ENCODE peak calls at places on chromosomes 16 and 17, in ten cellular contexts. One of them, this sample, is unnamed.
A peak's percentile ranks its signal among the peaks of the same experiment; 100 is the strongest.

GRCh38 chr16:24322106-24322505 is 66.0 kb downstream of the CACNG3 start:
- DNase-seq in SK-N-SH: no peak
- DNase-seq in heart right ventricle: no peak
- DNase-seq in uterus: no peak
- DNase-seq in neural progenitor cell: no peak
- DNase-seq in A673: no peak
- DNase-seq in esophagus squamous epithelium: no peak
- DNase-seq in AG04450: no peak
- DNase-seq in effector memory CD4-positive, alpha-beta T cell: no peak
- DNase-seq in neuronal stem cell: no peak
- DNase-seq in this sample: no peak

GRCh38 chr17:1239210-1239609 is 31.0 kb upstream of the BHLHA9 start:
- DNase-seq in SK-N-SH: no peak
- DNase-seq in heart right ventricle: no peak
- DNase-seq in uterus: no peak
- DNase-seq in neural progenitor cell: no peak
- DNase-seq in A673: no peak
- DNase-seq in esophagus squamous epithelium: no peak
- DNase-seq in AG04450: no peak
- DNase-seq in effector memory CD4-positive, alpha-beta T cell: no peak
- DNase-seq in neuronal stem cell: no peak
- DNase-seq in this sample: no peak

GRCh38 chr16:5460701-5461100 is 363.1 kb upstream of the EEF2KMT start:
- DNase-seq in SK-N-SH: peak; percentile 14
- DNase-seq in heart right ventricle: no peak
- DNase-seq in uterus: no peak
- DNase-seq in neural progenitor cell: no peak
- DNase-seq in A673: no peak
- DNase-seq in esophagus squamous epithelium: no peak
- DNase-seq in AG04450: no peak
- DNase-seq in effector memory CD4-positive, alpha-beta T cell: no peak
- DNase-seq in neuronal stem cell: no peak
- DNase-seq in this sample: peak; percentile 52

GRCh38 chr17:850828-851759 is 68.9 kb downstream of the MRM3 start:
- DNase-seq in SK-N-SH: peak; percentile 46
- DNase-seq in heart right ventricle: peak; percentile 43
- DNase-seq in uterus: peak; percentile 55
- DNase-seq in neural progenitor cell: peak; percentile 54
- DNase-seq in A673: no peak
- DNase-seq in esophagus squamous epithelium: no peak
- DNase-seq in AG04450: no peak
- DNase-seq in effector memory CD4-positive, alpha-beta T cell: no peak
- DNase-seq in neuronal stem cell: no peak
- DNase-seq in this sample: no peak

GRCh38 chr17:47694018-47694817 is at the start of gene TBKBP1:
- DNase-seq in SK-N-SH: peak; percentile 99
- DNase-seq in heart right ventricle: peak; percentile 52
- DNase-seq in uterus: peak; percentile 65
- DNase-seq in neural progenitor cell: peak; percentile 94
- DNase-seq in A673: peak; percentile 69
- DNase-seq in esophagus squamous epithelium: no peak
- DNase-seq in AG04450: no peak
- DNase-seq in effector memory CD4-positive, alpha-beta T cell: peak; percentile 36
- DNase-seq in neuronal stem cell: peak; percentile 88
- DNase-seq in this sample: no peak

GRCh38 chr17:33142703-33143299 is 150.3 kb downstream of the ASIC2 start:
- DNase-seq in SK-N-SH: no peak
- DNase-seq in heart right ventricle: peak; percentile 10
- DNase-seq in uterus: no peak
- DNase-seq in neural progenitor cell: peak; percentile 75
- DNase-seq in A673: peak; percentile 31
- DNase-seq in esophagus squamous epithelium: no peak
- DNase-seq in AG04450: no peak
- DNase-seq in effector memory CD4-positive, alpha-beta T cell: no peak
- DNase-seq in neuronal stem cell: peak; percentile 67
- DNase-seq in this sample: no peak

GRCh38 chr16:22161999-22162657 is at the start of gene SDR42E2:
- DNase-seq in SK-N-SH: peak; percentile 83
- DNase-seq in heart right ventricle: no peak
- DNase-seq in uterus: no peak
- DNase-seq in neural progenitor cell: peak; percentile 73
- DNase-seq in A673: no peak
- DNase-seq in esophagus squamous epithelium: no peak
- DNase-seq in AG04450: no peak
- DNase-seq in effector memory CD4-positive, alpha-beta T cell: peak; percentile 4
- DNase-seq in neuronal stem cell: no peak
- DNase-seq in this sample: no peak

GRCh38 chr17:40350410-40351184 is 13.9 kb downstream of the GJD3 start:
- DNase-seq in SK-N-SH: peak; percentile 79
- DNase-seq in heart right ventricle: no peak
- DNase-seq in uterus: no peak
- DNase-seq in neural progenitor cell: peak; percentile 90
- DNase-seq in A673: peak; percentile 58
- DNase-seq in esophagus squamous epithelium: no peak
- DNase-seq in AG04450: no peak
- DNase-seq in effector memory CD4-positive, alpha-beta T cell: no peak
- DNase-seq in neuronal stem cell: peak; percentile 94
- DNase-seq in this sample: no peak

GRCh38 chr16:78844682-78845081 is 745.2 kb downstream of the WWOX start:
- DNase-seq in SK-N-SH: no peak
- DNase-seq in heart right ventricle: peak; percentile 37
- DNase-seq in uterus: no peak
- DNase-seq in neural progenitor cell: peak; percentile 83
- DNase-seq in A673: no peak
- DNase-seq in esophagus squamous epithelium: no peak
- DNase-seq in AG04450: no peak
- DNase-seq in effector memory CD4-positive, alpha-beta T cell: no peak
- DNase-seq in neuronal stem cell: peak; percentile 60
- DNase-seq in this sample: no peak

GRCh38 chr17:81396722-81397313 is 1.6 kb downstream of the BAHCC1 start:
- DNase-seq in SK-N-SH: peak; percentile 67
- DNase-seq in heart right ventricle: no peak
- DNase-seq in uterus: no peak
- DNase-seq in neural progenitor cell: peak; percentile 98
- DNase-seq in A673: peak; percentile 91
- DNase-seq in esophagus squamous epithelium: no peak
- DNase-seq in AG04450: no peak
- DNase-seq in effector memory CD4-positive, alpha-beta T cell: no peak
- DNase-seq in neuronal stem cell: no peak
- DNase-seq in this sample: no peak

GRCh38 chr17:67525239-67526135 is 148.4 kb downstream of the PITPNC1 start:
- DNase-seq in SK-N-SH: no peak
- DNase-seq in heart right ventricle: no peak
- DNase-seq in uterus: no peak
- DNase-seq in neural progenitor cell: no peak
- DNase-seq in A673: no peak
- DNase-seq in esophagus squamous epithelium: no peak
- DNase-seq in AG04450: no peak
- DNase-seq in effector memory CD4-positive, alpha-beta T cell: no peak
- DNase-seq in neuronal stem cell: no peak
- DNase-seq in this sample: no peak

GRCh38 chr17:8057691-8058114 is 18.8 kb downstream of the ALOX15B start:
- DNase-seq in SK-N-SH: peak; percentile 80
- DNase-seq in heart right ventricle: no peak
- DNase-seq in uterus: no peak
- DNase-seq in neural progenitor cell: peak; percentile 89
- DNase-seq in A673: peak; percentile 92
- DNase-seq in esophagus squamous epithelium: no peak
- DNase-seq in AG04450: peak; percentile 51
- DNase-seq in effector memory CD4-positive, alpha-beta T cell: no peak
- DNase-seq in neuronal stem cell: peak; percentile 77
- DNase-seq in this sample: peak; percentile 37

GRCh38 chr17:18129041-18129502 is 20.5 kb downstream of the MYO15A start:
- DNase-seq in SK-N-SH: no peak
- DNase-seq in heart right ventricle: no peak
- DNase-seq in uterus: no peak
- DNase-seq in neural progenitor cell: no peak
- DNase-seq in A673: peak; percentile 33
- DNase-seq in esophagus squamous epithelium: no peak
- DNase-seq in AG04450: peak; percentile 34
- DNase-seq in effector memory CD4-positive, alpha-beta T cell: no peak
- DNase-seq in neuronal stem cell: no peak
- DNase-seq in this sample: no peak

GRCh38 chr17:39261286-39261685 is 35.5 kb upstream of the STAC2 start:
- DNase-seq in SK-N-SH: no peak
- DNase-seq in heart right ventricle: no peak
- DNase-seq in uterus: no peak
- DNase-seq in neural progenitor cell: peak; percentile 60
- DNase-seq in A673: peak; percentile 19
- DNase-seq in esophagus squamous epithelium: no peak
- DNase-seq in AG04450: no peak
- DNase-seq in effector memory CD4-positive, alpha-beta T cell: no peak
- DNase-seq in neuronal stem cell: no peak
- DNase-seq in this sample: no peak

DNA sequence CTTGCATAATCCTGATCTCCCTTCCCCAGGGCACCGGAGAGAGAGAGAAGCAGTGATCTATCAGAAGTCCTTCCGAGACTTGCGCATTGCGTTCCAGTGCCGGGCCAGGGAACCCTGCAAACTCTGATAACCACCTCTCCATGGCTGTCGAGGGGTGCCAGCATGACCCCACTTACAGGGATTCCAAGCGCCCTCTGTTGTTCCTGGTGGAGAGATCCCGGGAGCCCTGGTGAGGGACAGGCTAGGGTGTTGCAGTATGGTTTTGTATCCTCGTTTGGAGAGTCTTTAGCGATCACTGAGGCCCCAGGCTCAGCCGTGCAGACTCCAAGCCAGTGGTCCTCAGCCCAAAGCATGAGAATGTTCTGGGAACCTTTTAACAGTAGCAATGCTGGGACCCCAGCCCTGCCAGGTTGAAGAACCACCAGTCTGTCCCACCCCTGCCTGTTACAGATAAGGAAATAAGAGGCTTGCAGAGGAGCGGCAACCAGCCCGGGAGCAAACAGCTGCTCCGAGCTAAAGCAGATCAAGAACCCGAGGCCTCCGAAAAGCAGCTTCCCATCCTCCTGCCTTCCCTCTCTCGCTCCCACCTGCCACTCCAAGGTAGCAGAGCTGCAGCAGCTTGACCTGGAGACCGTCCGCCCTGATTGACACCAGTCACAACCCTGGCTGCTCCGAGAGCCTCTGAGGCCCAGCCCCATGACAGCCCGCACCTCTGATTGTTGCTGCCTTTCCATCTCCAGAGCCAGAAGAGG is 150.3 kb upstream of the RPL38 start:
- DNase-seq in SK-N-SH: no peak
- DNase-seq in heart right ventricle: no peak
- DNase-seq in uterus: no peak
- DNase-seq in neural progenitor cell: no peak
- DNase-seq in A673: no peak
- DNase-seq in esophagus squamous epithelium: no peak
- DNase-seq in AG04450: no peak
- DNase-seq in effector memory CD4-positive, alpha-beta T cell: no peak
- DNase-seq in neuronal stem cell: no peak
- DNase-seq in this sample: no peak
- H3K27ac ChIP-seq in SK-N-SH: no peak overlapping the region
- H3K27ac ChIP-seq in heart right ventricle: no peak overlapping the region
- H3K27ac ChIP-seq in uterus: no peak overlapping the region
- H3K27ac ChIP-seq in neural progenitor cell: no peak overlapping the region
- H3K27ac ChIP-seq in A673: no peak overlapping the region
- H3K27ac ChIP-seq in esophagus squamous epithelium: no peak overlapping the region
- H3K27ac ChIP-seq in AG04450: no peak overlapping the region
- H3K27ac ChIP-seq in effector memory CD4-positive, alpha-beta T cell: no peak overlapping the region
- H3K27ac ChIP-seq in neuronal stem cell: no peak overlapping the region
- H3K27ac ChIP-seq in this sample: no peak overlapping the region

GRCh38 chr16:29028457-29029167 is 43.8 kb downstream of the LAT start:
- DNase-seq in SK-N-SH: no peak
- DNase-seq in heart right ventricle: no peak
- DNase-seq in uterus: no peak
- DNase-seq in neural progenitor cell: no peak
- DNase-seq in A673: no peak
- DNase-seq in esophagus squamous epithelium: no peak
- DNase-seq in AG04450: no peak
- DNase-seq in effector memory CD4-positive, alpha-beta T cell: no peak
- DNase-seq in neuronal stem cell: no peak
- DNase-seq in this sample: no peak
- H3K27ac ChIP-seq in SK-N-SH: peak overlapping the region; percentile 80
- H3K27ac ChIP-seq in heart right ventricle: no peak overlapping the region
- H3K27ac ChIP-seq in uterus: no peak overlapping the region
- H3K27ac ChIP-seq in neural progenitor cell: no peak overlapping the region
- H3K27ac ChIP-seq in A673: no peak overlapping the region
- H3K27ac ChIP-seq in esophagus squamous epithelium: no peak overlapping the region
- H3K27ac ChIP-seq in AG04450: peak overlapping the region; percentile 75
- H3K27ac ChIP-seq in effector memory CD4-positive, alpha-beta T cell: no peak overlapping the region
- H3K27ac ChIP-seq in neuronal stem cell: no peak overlapping the region
- H3K27ac ChIP-seq in this sample: no peak overlapping the region

GRCh38 chr16:8714143-8714542 is 39.7 kb downstream of the ABAT start:
- DNase-seq in SK-N-SH: peak; percentile 55
- DNase-seq in heart right ventricle: no peak
- DNase-seq in uterus: no peak
- DNase-seq in neural progenitor cell: peak; percentile 27
- DNase-seq in A673: no peak
- DNase-seq in esophagus squamous epithelium: no peak
- DNase-seq in AG04450: no peak
- DNase-seq in effector memory CD4-positive, alpha-beta T cell: no peak
- DNase-seq in neuronal stem cell: no peak
- DNase-seq in this sample: peak; percentile 28
- H3K27ac ChIP-seq in SK-N-SH: no peak overlapping the region
- H3K27ac ChIP-seq in heart right ventricle: no peak overlapping the region
- H3K27ac ChIP-seq in uterus: no peak overlapping the region
- H3K27ac ChIP-seq in neural progenitor cell: no peak overlapping the region
- H3K27ac ChIP-seq in A673: no peak overlapping the region
- H3K27ac ChIP-seq in esophagus squamous epithelium: no peak overlapping the region
- H3K27ac ChIP-seq in AG04450: no peak overlapping the region
- H3K27ac ChIP-seq in effector memory CD4-positive, alpha-beta T cell: no peak overlapping the region
- H3K27ac ChIP-seq in neuronal stem cell: no peak overlapping the region
- H3K27ac ChIP-seq in this sample: peak overlapping the region; percentile 94

GRCh38 chr17:76367647-76368046 is 13.9 kb upstream of the PRPSAP1 start:
- DNase-seq in SK-N-SH: no peak
- DNase-seq in heart right ventricle: no peak
- DNase-seq in uterus: no peak
- DNase-seq in neural progenitor cell: no peak
- DNase-seq in A673: no peak
- DNase-seq in esophagus squamous epithelium: no peak
- DNase-seq in AG04450: no peak
- DNase-seq in effector memory CD4-positive, alpha-beta T cell: no peak
- DNase-seq in neuronal stem cell: no peak
- DNase-seq in this sample: no peak

GRCh38 chr17:76368545-76368944 is 14.8 kb upstream of the PRPSAP1 start:
- DNase-seq in SK-N-SH: peak; percentile 85
- DNase-seq in heart right ventricle: no peak
- DNase-seq in uterus: no peak
- DNase-seq in neural progenitor cell: no peak
- DNase-seq in A673: no peak
- DNase-seq in esophagus squamous epithelium: no peak
- DNase-seq in AG04450: no peak
- DNase-seq in effector memory CD4-positive, alpha-beta T cell: no peak
- DNase-seq in neuronal stem cell: no peak
- DNase-seq in this sample: no peak

GRCh38 chr17:76371656-76372628 is 12.5 kb upstream of the SPHK1 start:
- DNase-seq in SK-N-SH: no peak
- DNase-seq in heart right ventricle: no peak
- DNase-seq in uterus: no peak
- DNase-seq in neural progenitor cell: no peak
- DNase-seq in A673: no peak
- DNase-seq in esophagus squamous epithelium: no peak
- DNase-seq in AG04450: peak; percentile 92
- DNase-seq in effector memory CD4-positive, alpha-beta T cell: no peak
- DNase-seq in neuronal stem cell: no peak
- DNase-seq in this sample: no peak

GRCh38 chr17:76369804-76370203 is 14.6 kb upstream of the SPHK1 start:
- DNase-seq in SK-N-SH: peak; percentile 37
- DNase-seq in heart right ventricle: no peak
- DNase-seq in uterus: no peak
- DNase-seq in neural progenitor cell: no peak
- DNase-seq in A673: no peak
- DNase-seq in esophagus squamous epithelium: no peak
- DNase-seq in AG04450: no peak
- DNase-seq in effector memory CD4-positive, alpha-beta T cell: no peak
- DNase-seq in neuronal stem cell: no peak
- DNase-seq in this sample: no peak

GRCh38 chr17:76370261-76370993 is 14.0 kb upstream of the SPHK1 start:
- DNase-seq in SK-N-SH: peak; percentile 65
- DNase-seq in heart right ventricle: peak; percentile 87
- DNase-seq in uterus: peak; percentile 85
- DNase-seq in neural progenitor cell: no peak
- DNase-seq in A673: peak; percentile 37
- DNase-seq in esophagus squamous epithelium: no peak
- DNase-seq in AG04450: peak; percentile 80
- DNase-seq in effector memory CD4-positive, alpha-beta T cell: no peak
- DNase-seq in neuronal stem cell: no peak
- DNase-seq in this sample: peak; percentile 67
- H3K27ac ChIP-seq in SK-N-SH: peak overlapping the region; percentile 87
- H3K27ac ChIP-seq in heart right ventricle: no peak overlapping the region
- H3K27ac ChIP-seq in uterus: peak overlapping the region; percentile 21
- H3K27ac ChIP-seq in neural progenitor cell: no peak overlapping the region
- H3K27ac ChIP-seq in A673: no peak overlapping the region
- H3K27ac ChIP-seq in esophagus squamous epithelium: peak overlapping the region; percentile 26
- H3K27ac ChIP-seq in AG04450: peak overlapping the region; percentile 96
- H3K27ac ChIP-seq in effector memory CD4-positive, alpha-beta T cell: no peak overlapping the region
- H3K27ac ChIP-seq in neuronal stem cell: no peak overlapping the region
- H3K27ac ChIP-seq in this sample: no peak overlapping the region

This sample was measured in caudate nucleus.